ENCODE peak calls at places on chromosomes 11 and 22, in ten cellular contexts. I is lower lobe of right lung, T is IMR-90, V is Panc1, H is A549, P is thoracic aorta, O is body of pancreas, A is endodermal cell, Z is kidney, G is tibial nerve. B is an unnamed sample.

GRCh38 chr11:95228081-95228859 is 2.7 kb downstream of the SESN3 start:
- DNase-seq in I (no peak), V (no peak), Z (no peak), O (no peak), P (no peak), H (no peak), G (no peak), A (no peak), T (no peak), B (no peak)

GRCh38 chr11:9253086-9253485 is 12.1 kb downstream of the DENND5A start:
- DNase-seq in V (no peak), G (no peak), Z (no peak), I (no peak), H (no peak), O (no peak), P (no peak), A (no peak), T (no peak), B (no peak)

GRCh38 chr11:78943841-78944240 is 369.2 kb upstream of the NARS2 start:
- DNase-seq in V (no peak), A (no peak), G (no peak), I (no peak), H (no peak), Z (no peak), T (no peak), O (no peak), P (no peak), B (no peak)

GRCh38 chr11:48307760-48308386 is 1.9 kb downstream of the OR4S1 start:
- DNase-seq in P (no peak), V (peak), A (peak), G (peak), I (no peak), Z (no peak), H (peak), T (peak), O (peak), B (peak)

GRCh38 chr11:22634897-22635629 is 9.4 kb upstream of the FANCF start:
- DNase-seq in I (no peak), A (peak), T (peak), V (no peak), P (no peak), G (no peak), Z (no peak), O (peak), H (no peak), B (no peak)

GRCh38 chr11:119721129-119722120 is 7.6 kb downstream of the NECTIN1 start:
- DNase-seq in P (no peak), T (no peak), G (no peak), H (peak), A (peak), V (no peak), O (peak), I (no peak), Z (no peak), B (no peak)

GRCh38 chr22:37223965-37224551 is 11.8 kb upstream of the SSTR3 start:
- DNase-seq in T (no peak), O (no peak), P (no peak), A (no peak), Z (no peak), I (no peak), G (no peak), V (no peak), H (no peak), B (no peak)

GRCh38 chr22:44345872-44346271 is 33.1 kb upstream of the SHISAL1 start:
- DNase-seq in A (no peak), I (no peak), Z (no peak), V (no peak), O (no peak), H (no peak), T (no peak), G (no peak), P (no peak), B (no peak)

GRCh38 chr11:30260813-30261212 is 30.0 kb downstream of the FSHB start:
- DNase-seq in O (no peak), G (no peak), A (no peak), I (no peak), Z (no peak), P (no peak), V (no peak), H (no peak), T (no peak), B (no peak)

GRCh38 chr11:57566035-57566504 is 1.4 kb downstream of the UBE2L6 start:
- DNase-seq in V (no peak), H (no peak), I (no peak), Z (no peak), G (peak), P (no peak), A (no peak), O (no peak), T (peak), B (peak)

GRCh38 chr22:37176464-37177061 is 11.5 kb downstream of the C1QTNF6 start:
- DNase-seq in V (no peak), Z (peak), P (no peak), O (no peak), A (peak), H (no peak), T (peak), G (peak), I (peak), B (no peak)

GRCh38 chr11:69575296-69576068 is 65.5 kb upstream of the CCND1 start:
- DNase-seq in T (no peak), P (no peak), I (no peak), A (no peak), V (no peak), O (no peak), H (no peak), G (no peak), Z (no peak), B (no peak)

GRCh38 chr11:59600636-59601035 is 14.9 kb downstream of the OSBP start:
- DNase-seq in Z (no peak), H (no peak), V (no peak), O (no peak), I (no peak), G (no peak), T (no peak), P (no peak), A (no peak), B (no peak)

GRCh38 chr11:77065878-77066228 is 918 bp upstream of the CAPN5 start:
- DNase-seq in V (no peak), H (no peak), G (peak), P (no peak), A (no peak), Z (peak), I (peak), T (peak), O (peak), B (no peak)

GRCh38 chr11:64894070-64894811 is 15.8 kb upstream of the EHD1 start:
- DNase-seq in P (peak), V (no peak), G (peak), O (peak), A (peak), I (peak), T (peak), Z (peak), H (peak), B (peak)

GRCh38 chr11:75024068-75024449 is 35.3 kb downstream of the NEU3 start:
- DNase-seq in G (no peak), O (no peak), H (no peak), V (no peak), Z (no peak), P (no peak), I (no peak), A (no peak), T (no peak), B (no peak)

GRCh38 chr11:83006877-83007330 is 64.8 kb downstream of the RAB30 start:
- DNase-seq in T (no peak), A (no peak), V (no peak), P (no peak), I (no peak), Z (no peak), G (no peak), H (no peak), O (peak), B (no peak)

GRCh38 chr11:57180964-57181363 is 789 bp upstream of the LRRC55 start:
- DNase-seq in T (no peak), A (no peak), Z (no peak), V (no peak), I (no peak), O (no peak), P (no peak), G (no peak), H (no peak), B (no peak)

DNA sequence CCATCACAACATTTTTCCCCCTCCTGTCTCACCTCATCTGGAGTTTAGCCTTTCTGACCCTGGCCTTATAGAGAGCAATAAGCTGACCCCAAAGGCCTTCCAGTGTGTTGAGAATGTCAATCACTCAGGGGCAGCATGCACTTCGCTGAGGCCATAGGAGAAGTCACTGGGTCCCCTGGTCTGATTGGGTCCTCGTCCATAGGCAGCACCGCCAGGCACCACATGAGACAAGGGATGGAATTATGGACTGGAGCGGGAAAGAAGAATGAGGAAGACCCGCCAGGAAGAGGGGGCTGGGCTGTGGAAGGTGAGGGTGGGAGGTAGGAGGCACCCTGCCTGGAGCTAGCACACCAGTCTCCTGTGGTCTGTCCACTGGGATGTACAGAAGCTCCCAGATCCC is 72.9 kb downstream of the DSCAML1 start:
- DNase-seq in G (no peak), V (no peak), A (no peak), P (no peak), H (no peak), O (no peak), I (no peak), Z (no peak), T (no peak), B (no peak)
- H3K27ac ChIP-seq in G (no peak), V (no peak), A (no peak), P (no peak), H (no peak), O (no peak), I (no peak), Z (no peak), T (no peak), B (no peak)

DNA sequence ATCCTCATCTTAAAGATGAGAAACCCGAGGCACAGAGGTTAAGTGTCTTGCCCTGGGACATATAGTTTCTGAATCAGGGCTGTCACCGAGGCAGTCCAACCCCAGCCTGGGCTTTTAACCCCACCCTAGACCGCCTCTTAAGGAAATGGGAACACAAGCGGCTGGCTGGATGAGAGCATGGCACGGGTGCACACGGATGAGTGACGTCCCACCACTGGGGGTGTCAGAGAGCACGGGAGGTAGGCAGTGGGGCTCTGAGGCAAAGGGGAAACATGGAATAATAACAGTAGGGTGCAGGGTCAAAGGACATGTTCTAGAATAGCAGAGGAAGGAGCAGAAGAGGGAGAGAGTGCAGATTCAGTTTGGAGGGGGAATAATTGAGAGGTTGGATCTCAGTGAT is 22.3 kb downstream of the PPFIBP2 start:
- DNase-seq in I (no peak), O (no peak), G (no peak), P (no peak), A (peak), V (no peak), H (peak), T (no peak), Z (no peak), B (no peak)
- TF ChIP-seq CTCF in I (no peak), O (no peak), G (peak), P (no peak), A (peak), V (peak), H (no peak), T (no peak), Z (peak), B (peak)

DNA sequence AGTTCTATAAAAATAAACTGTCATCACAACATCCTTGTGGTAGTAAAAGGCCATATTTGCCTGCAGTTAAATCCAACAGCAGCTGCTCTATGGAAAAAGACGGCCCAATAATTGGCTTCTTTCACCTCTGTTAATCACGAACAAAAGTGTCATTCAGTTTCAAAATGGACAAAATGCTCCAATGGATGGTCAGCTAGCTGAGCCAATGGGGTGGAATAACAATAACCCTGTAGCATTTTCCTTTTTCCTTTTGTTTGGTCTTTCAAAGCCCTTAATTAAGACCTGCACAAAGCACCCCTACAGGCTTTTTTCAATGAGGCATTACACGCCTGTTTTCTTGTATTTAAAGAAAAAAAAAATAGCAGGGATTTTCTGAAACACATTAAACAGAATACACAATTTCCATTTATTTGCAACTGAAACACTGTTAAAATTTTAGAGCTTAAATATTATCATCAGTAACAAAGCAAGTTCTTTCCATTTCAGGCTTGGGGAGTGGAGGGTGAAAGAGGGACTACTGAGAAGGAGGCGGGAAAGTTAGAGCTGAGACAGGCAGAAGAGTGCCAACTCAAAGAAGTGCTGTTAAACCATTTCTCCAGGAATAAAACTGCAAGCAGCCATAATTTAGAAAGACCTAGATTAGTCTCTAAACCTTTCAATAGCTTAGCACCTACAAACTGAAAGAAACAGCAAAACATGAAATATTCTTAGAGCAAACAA is 28.7 kb downstream of the LGR4 start:
- DNase-seq in V (no peak), Z (no peak), I (no peak), O (no peak), P (no peak), H (no peak), T (no peak), A (no peak), G (no peak), B (no peak)
- H3K27ac ChIP-seq in V (no peak), Z (no peak), I (no peak), O (no peak), P (no peak), H (no peak), T (no peak), A (peak), G (peak), B (no peak)

DNA sequence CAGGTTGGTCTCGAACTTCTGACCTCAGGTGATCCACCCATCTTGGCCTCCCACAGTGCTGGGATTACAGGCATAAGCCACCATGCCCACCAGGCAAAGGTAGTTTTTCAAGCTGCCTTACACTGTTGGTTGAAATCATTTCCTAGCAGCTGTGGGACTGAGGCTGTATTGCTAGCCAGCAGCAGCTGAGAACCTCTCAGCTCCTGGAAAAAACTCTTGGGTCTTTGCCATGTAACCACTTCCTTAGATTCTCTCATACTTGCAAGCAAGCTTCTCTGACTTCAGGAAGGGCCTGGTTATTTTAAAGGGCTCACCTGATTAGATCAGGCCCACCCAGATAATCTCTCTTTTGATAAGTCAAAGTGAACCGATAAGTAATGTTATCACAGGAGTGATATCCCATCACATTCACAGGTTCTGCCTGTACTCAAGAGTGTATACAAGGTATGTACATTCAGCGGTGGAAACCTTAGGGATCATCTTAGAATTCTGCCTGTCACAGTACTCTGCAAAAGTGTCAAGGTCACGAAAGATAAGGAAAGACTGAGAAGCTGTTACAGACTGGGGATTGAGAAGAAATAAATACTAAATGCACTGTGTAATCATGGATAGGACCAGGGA is 7.4 kb upstream of the CLPB start:
- DNase-seq in V (no peak), T (peak), Z (no peak), O (no peak), A (no peak), G (no peak), I (no peak), H (no peak), P (no peak), B (no peak)
- TF ChIP-seq CTCF in V (no peak), T (no peak), Z (no peak), O (no peak), A (no peak), G (no peak), I (no peak), H (no peak), P (no peak), B (no peak)

DNA sequence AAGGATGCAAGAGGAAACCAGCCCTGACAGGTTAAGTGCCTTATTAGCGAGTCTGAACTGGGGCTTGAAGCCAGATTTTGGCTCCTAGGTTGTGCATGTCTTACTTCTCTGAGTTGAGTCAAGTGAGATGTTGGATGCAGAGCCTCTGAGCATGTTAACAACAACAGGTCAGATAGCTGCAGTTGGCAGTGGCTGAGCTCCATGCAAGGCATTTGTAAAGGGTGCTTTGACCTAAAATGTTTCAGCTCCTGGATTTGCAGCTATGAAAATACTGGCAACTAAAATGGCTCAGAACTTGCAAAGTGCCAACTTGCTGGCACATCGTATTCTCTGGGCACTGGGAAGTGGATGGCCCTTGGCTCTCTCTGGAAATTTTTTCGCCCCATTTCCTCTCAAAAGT is 16.4 kb upstream of the CSRP3 start:
- DNase-seq in P (no peak), G (no peak), Z (no peak), T (no peak), I (no peak), A (no peak), O (no peak), H (no peak), V (no peak), B (no peak)
- H3K27ac ChIP-seq in P (no peak), G (no peak), Z (no peak), T (no peak), I (no peak), A (no peak), O (no peak), H (no peak), V (no peak), B (no peak)

DNA sequence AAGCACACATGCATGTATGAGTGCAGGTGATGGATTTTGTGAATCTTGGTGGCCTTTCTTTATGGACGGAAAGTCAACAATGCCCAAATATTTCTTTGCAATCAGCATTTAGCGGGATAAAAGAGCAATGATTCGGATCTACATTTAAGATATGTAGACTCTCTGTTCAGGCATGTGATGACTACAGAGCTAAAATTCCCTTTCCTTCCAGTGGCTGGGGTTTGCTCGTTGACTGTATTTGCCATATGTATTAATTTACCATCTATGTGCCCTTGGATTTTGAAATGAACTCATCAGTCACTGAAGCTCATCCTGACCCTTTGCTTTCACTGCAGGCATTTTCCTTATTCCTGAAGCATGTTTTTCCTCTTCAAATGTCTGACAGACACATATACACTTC is 13.6 kb downstream of the BLID start:
- DNase-seq in G (no peak), H (no peak), P (no peak), T (peak), A (no peak), I (no peak), O (no peak), Z (no peak), V (no peak), B (no peak)
- TF ChIP-seq CTCF in G (no peak), H (no peak), P (no peak), T (no peak), A (no peak), I (no peak), O (no peak), Z (no peak), V (no peak), B (no peak)

GRCh38 chr22:39532215-39533071 is at the start of gene RPS19BP1:
- DNase-seq in Z (peak), V (peak), P (peak), O (peak), I (peak), A (peak), T (peak), H (peak), G (peak), B (peak)
- H3K27ac ChIP-seq in Z (peak), V (peak), P (peak), O (peak), I (peak), A (no peak), T (peak), H (peak), G (peak), B (peak)